ENCODE peak calls at places on chromosome X, in nine cellular contexts. One of them, this sample, is unnamed.

GRCh38 chrX:21932277-21932996 is 8.1 kb upstream of the SMS start:
- DNase-seq in uterus: no peak
- DNase-seq in PC-3: peak; percentile 84
- DNase-seq in AG04449: no peak
- DNase-seq in NB4: peak; percentile 65
- DNase-seq in dorsolateral prefrontal cortex: no peak
- DNase-seq in tibial nerve: no peak
- DNase-seq in ovary: no peak
- DNase-seq in AG10803: peak; percentile 87
- DNase-seq in this sample: no peak

GRCh38 chrX:120269379-120270035 is 18.9 kb downstream of the ZBTB33 start:
- DNase-seq in uterus: no peak
- DNase-seq in PC-3: no peak
- DNase-seq in AG04449: no peak
- DNase-seq in NB4: no peak
- DNase-seq in dorsolateral prefrontal cortex: no peak
- DNase-seq in tibial nerve: no peak
- DNase-seq in ovary: no peak
- DNase-seq in AG10803: peak; percentile 1
- DNase-seq in this sample: no peak

GRCh38 chrX:73963682-73964081 is 340.3 kb upstream of the ZCCHC13 start:
- DNase-seq in uterus: no peak
- DNase-seq in PC-3: no peak
- DNase-seq in AG04449: no peak
- DNase-seq in NB4: no peak
- DNase-seq in dorsolateral prefrontal cortex: no peak
- DNase-seq in tibial nerve: no peak
- DNase-seq in ovary: no peak
- DNase-seq in AG10803: no peak
- DNase-seq in this sample: peak; percentile 29

GRCh38 chrX:47458528-47458927 is 24.5 kb downstream of the ZNF41 start:
- DNase-seq in uterus: no peak
- DNase-seq in PC-3: no peak
- DNase-seq in AG04449: no peak
- DNase-seq in NB4: peak; percentile 41
- DNase-seq in dorsolateral prefrontal cortex: no peak
- DNase-seq in tibial nerve: no peak
- DNase-seq in ovary: no peak
- DNase-seq in AG10803: no peak
- DNase-seq in this sample: no peak

GRCh38 chrX:107760304-107761077 is 15.1 kb downstream of the TSC22D3 start:
- DNase-seq in uterus: no peak
- DNase-seq in PC-3: no peak
- DNase-seq in AG04449: no peak
- DNase-seq in NB4: no peak
- DNase-seq in dorsolateral prefrontal cortex: no peak
- DNase-seq in tibial nerve: no peak
- DNase-seq in ovary: no peak
- DNase-seq in AG10803: no peak
- DNase-seq in this sample: no peak

GRCh38 chrX:132294192-132294591 is 74.9 kb upstream of the RAP2C start:
- DNase-seq in uterus: no peak
- DNase-seq in PC-3: no peak
- DNase-seq in AG04449: no peak
- DNase-seq in NB4: no peak
- DNase-seq in dorsolateral prefrontal cortex: no peak
- DNase-seq in tibial nerve: no peak
- DNase-seq in ovary: no peak
- DNase-seq in AG10803: no peak
- DNase-seq in this sample: no peak

GRCh38 chrX:2892816-2893215 is 36.3 kb downstream of the ARSD start:
- DNase-seq in uterus: no peak
- DNase-seq in PC-3: no peak
- DNase-seq in AG04449: no peak
- DNase-seq in NB4: no peak
- DNase-seq in dorsolateral prefrontal cortex: no peak
- DNase-seq in tibial nerve: no peak
- DNase-seq in ovary: no peak
- DNase-seq in AG10803: no peak
- DNase-seq in this sample: no peak

GRCh38 chrX:7117587-7117986 is 29.9 kb upstream of the STS start:
- DNase-seq in uterus: no peak
- DNase-seq in PC-3: no peak
- DNase-seq in AG04449: no peak
- DNase-seq in NB4: no peak
- DNase-seq in dorsolateral prefrontal cortex: no peak
- DNase-seq in tibial nerve: no peak
- DNase-seq in ovary: no peak
- DNase-seq in AG10803: no peak
- DNase-seq in this sample: no peak

GRCh38 chrX:125782184-125782583 is 383.9 kb downstream of the DCAF12L2 start:
- DNase-seq in uterus: no peak
- DNase-seq in PC-3: no peak
- DNase-seq in AG04449: no peak
- DNase-seq in NB4: no peak
- DNase-seq in dorsolateral prefrontal cortex: no peak
- DNase-seq in tibial nerve: no peak
- DNase-seq in ovary: no peak
- DNase-seq in AG10803: no peak
- DNase-seq in this sample: no peak

GRCh38 chrX:48509619-48510018 is 827 bp downstream of the PORCN start:
- DNase-seq in uterus: no peak
- DNase-seq in PC-3: no peak
- DNase-seq in AG04449: no peak
- DNase-seq in NB4: no peak
- DNase-seq in dorsolateral prefrontal cortex: no peak
- DNase-seq in tibial nerve: no peak
- DNase-seq in ovary: no peak
- DNase-seq in AG10803: no peak
- DNase-seq in this sample: no peak

GRCh38 chrX:68433155-68433980 is at the start of gene OPHN1:
- DNase-seq in uterus: peak; percentile 77
- DNase-seq in PC-3: peak; percentile 88
- DNase-seq in AG04449: no peak
- DNase-seq in NB4: no peak
- DNase-seq in dorsolateral prefrontal cortex: peak; percentile 66
- DNase-seq in tibial nerve: peak; percentile 64
- DNase-seq in ovary: peak; percentile 75
- DNase-seq in AG10803: peak; percentile 73
- DNase-seq in this sample: peak; percentile 76

GRCh38 chrX:76555816-76556215 is 128.3 kb downstream of the MAGEE1 start:
- DNase-seq in uterus: no peak
- DNase-seq in PC-3: peak; percentile 62
- DNase-seq in AG04449: no peak
- DNase-seq in NB4: peak; percentile 73
- DNase-seq in dorsolateral prefrontal cortex: no peak
- DNase-seq in tibial nerve: no peak
- DNase-seq in ovary: no peak
- DNase-seq in AG10803: peak; percentile 3
- DNase-seq in this sample: no peak

GRCh38 chrX:65862638-65863037 is 177.2 kb downstream of the VSIG4 start:
- DNase-seq in uterus: no peak
- DNase-seq in PC-3: no peak
- DNase-seq in AG04449: no peak
- DNase-seq in NB4: no peak
- DNase-seq in dorsolateral prefrontal cortex: no peak
- DNase-seq in tibial nerve: no peak
- DNase-seq in ovary: no peak
- DNase-seq in AG10803: no peak
- DNase-seq in this sample: no peak

GRCh38 chrX:13937370-13938052 is 92.2 kb downstream of the GEMIN8 start:
- DNase-seq in uterus: no peak
- DNase-seq in PC-3: no peak
- DNase-seq in AG04449: no peak
- DNase-seq in NB4: peak; percentile 2
- DNase-seq in dorsolateral prefrontal cortex: no peak
- DNase-seq in tibial nerve: no peak
- DNase-seq in ovary: no peak
- DNase-seq in AG10803: peak; percentile 15
- DNase-seq in this sample: no peak

GRCh38 chrX:29466441-29466840 is 748.9 kb upstream of the MAGEB2 start:
- DNase-seq in uterus: no peak
- DNase-seq in PC-3: no peak
- DNase-seq in AG04449: no peak
- DNase-seq in NB4: no peak
- DNase-seq in dorsolateral prefrontal cortex: no peak
- DNase-seq in tibial nerve: no peak
- DNase-seq in ovary: no peak
- DNase-seq in AG10803: peak; percentile 22
- DNase-seq in this sample: no peak

GRCh38 chrX:37314526-37314925 is 34.6 kb upstream of the PRRG1 start:
- DNase-seq in uterus: no peak
- DNase-seq in PC-3: peak; percentile 30
- DNase-seq in AG04449: peak; percentile 37
- DNase-seq in NB4: no peak
- DNase-seq in dorsolateral prefrontal cortex: no peak
- DNase-seq in tibial nerve: no peak
- DNase-seq in ovary: no peak
- DNase-seq in AG10803: peak; percentile 16
- DNase-seq in this sample: no peak

GRCh38 chrX:1108451-1109445 is 103.7 kb downstream of the CRLF2 start:
- DNase-seq in uterus: no peak
- DNase-seq in PC-3: no peak
- DNase-seq in AG04449: no peak
- DNase-seq in NB4: no peak
- DNase-seq in dorsolateral prefrontal cortex: no peak
- DNase-seq in tibial nerve: no peak
- DNase-seq in ovary: no peak
- DNase-seq in AG10803: no peak
- DNase-seq in this sample: no peak

GRCh38 chrX:11254417-11255109 is 38.6 kb upstream of the AMELX start:
- DNase-seq in uterus: no peak
- DNase-seq in PC-3: no peak
- DNase-seq in AG04449: no peak
- DNase-seq in NB4: peak; percentile 1
- DNase-seq in dorsolateral prefrontal cortex: no peak
- DNase-seq in tibial nerve: no peak
- DNase-seq in ovary: no peak
- DNase-seq in AG10803: no peak
- DNase-seq in this sample: no peak

GRCh38 chrX:56763556-56764152 is 34.6 kb downstream of the NBDY start:
- DNase-seq in uterus: peak; percentile 84
- DNase-seq in PC-3: no peak
- DNase-seq in AG04449: no peak
- DNase-seq in NB4: peak; percentile 57
- DNase-seq in dorsolateral prefrontal cortex: peak; percentile 84
- DNase-seq in tibial nerve: no peak
- DNase-seq in ovary: peak; percentile 86
- DNase-seq in AG10803: no peak
- DNase-seq in this sample: no peak

GRCh38 chrX:56761167-56761566 is 32.1 kb downstream of the NBDY start:
- DNase-seq in uterus: no peak
- DNase-seq in PC-3: no peak
- DNase-seq in AG04449: no peak
- DNase-seq in NB4: no peak
- DNase-seq in dorsolateral prefrontal cortex: no peak
- DNase-seq in tibial nerve: no peak
- DNase-seq in ovary: no peak
- DNase-seq in AG10803: no peak
- DNase-seq in this sample: no peak

GRCh38 chrX:56764153-56764974 is 35.3 kb downstream of the NBDY start:
- DNase-seq in uterus: peak; percentile 78
- DNase-seq in PC-3: peak; percentile 69
- DNase-seq in AG04449: no peak
- DNase-seq in NB4: peak; percentile 81
- DNase-seq in dorsolateral prefrontal cortex: peak; percentile 84
- DNase-seq in tibial nerve: no peak
- DNase-seq in ovary: peak; percentile 84
- DNase-seq in AG10803: peak; percentile 73
- DNase-seq in this sample: no peak

GRCh38 chrX:56762707-56763555 is 33.9 kb downstream of the NBDY start:
- DNase-seq in uterus: no peak
- DNase-seq in PC-3: no peak
- DNase-seq in AG04449: no peak
- DNase-seq in NB4: peak; percentile 18
- DNase-seq in dorsolateral prefrontal cortex: no peak
- DNase-seq in tibial nerve: no peak
- DNase-seq in ovary: no peak
- DNase-seq in AG10803: no peak
- DNase-seq in this sample: no peak

GRCh38 chrX:56762220-56762619 is 33.2 kb downstream of the NBDY start:
- DNase-seq in uterus: no peak
- DNase-seq in PC-3: no peak
- DNase-seq in AG04449: no peak
- DNase-seq in NB4: no peak
- DNase-seq in dorsolateral prefrontal cortex: no peak
- DNase-seq in tibial nerve: no peak
- DNase-seq in ovary: no peak
- DNase-seq in AG10803: no peak
- DNase-seq in this sample: no peak
- H3K4me3 ChIP-seq in uterus: no peak overlapping the region
- H3K4me3 ChIP-seq in PC-3: no peak overlapping the region
- H3K4me3 ChIP-seq in AG04449: no peak overlapping the region
- H3K4me3 ChIP-seq in NB4: no peak overlapping the region
- H3K4me3 ChIP-seq in dorsolateral prefrontal cortex: no peak overlapping the region
- H3K4me3 ChIP-seq in tibial nerve: no peak overlapping the region
- H3K4me3 ChIP-seq in ovary: no peak overlapping the region
- H3K4me3 ChIP-seq in AG10803: no peak overlapping the region
- H3K4me3 ChIP-seq in this sample: no peak overlapping the region

GRCh38 chrX:153482376-153483015 is 12.1 kb upstream of the HAUS7 start:
- DNase-seq in uterus: no peak
- DNase-seq in PC-3: no peak
- DNase-seq in AG04449: no peak
- DNase-seq in NB4: no peak
- DNase-seq in dorsolateral prefrontal cortex: no peak
- DNase-seq in tibial nerve: no peak
- DNase-seq in ovary: no peak
- DNase-seq in AG10803: no peak
- DNase-seq in this sample: no peak
- TF ChIP-seq CTCF in uterus: no peak
- TF ChIP-seq CTCF in PC-3: no peak
- TF ChIP-seq CTCF in AG04449: no peak
- TF ChIP-seq CTCF in NB4: no peak
- TF ChIP-seq CTCF in dorsolateral prefrontal cortex: no peak
- TF ChIP-seq CTCF in tibial nerve: no peak
- TF ChIP-seq CTCF in ovary: no peak
- TF ChIP-seq CTCF in AG10803: no peak
- TF ChIP-seq CTCF in this sample: no peak

GRCh38 chrX:96424007-96424406 is 260.6 kb upstream of the DIAPH2 start:
- DNase-seq in uterus: no peak
- DNase-seq in PC-3: peak; percentile 11
- DNase-seq in AG04449: no peak
- DNase-seq in NB4: peak; percentile 74
- DNase-seq in dorsolateral prefrontal cortex: no peak
- DNase-seq in tibial nerve: no peak
- DNase-seq in ovary: no peak
- DNase-seq in AG10803: peak; percentile 47
- DNase-seq in this sample: no peak
- H3K4me3 ChIP-seq in uterus: no peak overlapping the region
- H3K4me3 ChIP-seq in PC-3: no peak overlapping the region
- H3K4me3 ChIP-seq in AG04449: no peak overlapping the region
- H3K4me3 ChIP-seq in NB4: no peak overlapping the region
- H3K4me3 ChIP-seq in dorsolateral prefrontal cortex: no peak overlapping the region
- H3K4me3 ChIP-seq in tibial nerve: no peak overlapping the region
- H3K4me3 ChIP-seq in ovary: no peak overlapping the region
- H3K4me3 ChIP-seq in AG10803: no peak overlapping the region
- H3K4me3 ChIP-seq in this sample: no peak overlapping the region

DNA sequence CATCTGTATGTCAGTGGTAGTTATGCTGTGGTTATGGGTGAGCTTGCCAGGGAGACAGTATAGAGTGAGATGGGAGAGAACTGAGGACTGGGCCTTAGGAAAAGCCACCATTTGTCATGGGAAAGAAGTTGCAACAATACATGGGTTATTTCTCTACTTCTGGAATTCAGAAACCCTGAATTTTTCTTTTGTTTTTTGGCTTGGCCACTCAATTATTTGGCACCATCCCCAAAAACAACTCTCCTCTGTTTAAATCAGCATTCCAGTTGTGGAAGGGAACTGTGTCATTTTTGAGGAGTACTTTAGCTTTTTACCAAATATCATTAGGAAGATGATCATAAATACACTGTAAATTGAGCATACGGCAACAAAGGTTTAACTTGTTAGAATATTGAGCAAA is 41.1 kb upstream of the ACSL4 start:
- DNase-seq in uterus: no peak
- DNase-seq in PC-3: no peak
- DNase-seq in AG04449: no peak
- DNase-seq in NB4: no peak
- DNase-seq in dorsolateral prefrontal cortex: no peak
- DNase-seq in tibial nerve: no peak
- DNase-seq in ovary: no peak
- DNase-seq in AG10803: peak; percentile 58
- DNase-seq in this sample: no peak
- TF ChIP-seq CTCF in uterus: no peak
- TF ChIP-seq CTCF in PC-3: no peak
- TF ChIP-seq CTCF in AG04449: no peak
- TF ChIP-seq CTCF in NB4: no peak
- TF ChIP-seq CTCF in dorsolateral prefrontal cortex: no peak
- TF ChIP-seq CTCF in tibial nerve: no peak
- TF ChIP-seq CTCF in ovary: no peak
- TF ChIP-seq CTCF in AG10803: no peak
- TF ChIP-seq CTCF in this sample: no peak

This sample was measured in left ventricle myocardium inferior.